ENCODE peak calls at places on chromosomes 7 and 10, in four cellular contexts. I, T, Q and N are unnamed samples.

GRCh38 chr10:43225787-43226153 is 41.1 kb downstream of the RASGEF1A start:
- DNase-seq in I (no peak), Q (peak), T (peak), N (no peak)

GRCh38 chr7:3464900-3465622 is 164.0 kb downstream of the SDK1 start:
- DNase-seq in I (no peak), Q (no peak), T (no peak), N (no peak)

GRCh38 chr10:34607894-34608293 is 207.2 kb downstream of the PARD3 start:
- DNase-seq in I (no peak), T (no peak), Q (no peak), N (no peak)

GRCh38 chr10:97547889-97548485 is 24.6 kb upstream of the ANKRD2 start:
- DNase-seq in I (no peak), T (peak), Q (no peak), N (no peak)

GRCh38 chr7:6705959-6706665 is 635 bp downstream of the ZNF12 start:
- DNase-seq in Q (no peak), I (peak), T (peak), N (peak)

GRCh38 chr7:101390901-101391301 is 28.2 kb downstream of the COL26A1 start:
- DNase-seq in Q (peak), I (peak), T (no peak), N (no peak)

GRCh38 chr7:27243340-27244163 is 950 bp downstream of the EVX1 start:
- DNase-seq in T (peak), I (peak), Q (peak), N (no peak)

GRCh38 chr10:62996925-62997324 is 136.2 kb upstream of the NRBF2 start:
- DNase-seq in T (no peak), Q (no peak), I (no peak), N (no peak)

GRCh38 chr7:101875215-101875846 is 57.9 kb downstream of the CUX1 start:
- DNase-seq in Q (no peak), T (no peak), I (no peak), N (no peak)

GRCh38 chr10:21398549-21399345 is 126.7 kb downstream of the SKIDA1 start:
- DNase-seq in Q (no peak), T (no peak), I (no peak), N (no peak)

GRCh38 chr7:2876031-2876862 is 32.1 kb upstream of the GNA12 start:
- DNase-seq in I (no peak), Q (peak), T (no peak), N (peak)

GRCh38 chr7:40836218-40836617 is 701.4 kb downstream of the SUGCT start:
- DNase-seq in T (no peak), I (no peak), Q (no peak), N (no peak)

GRCh38 chr7:98115746-98116525 is 9.3 kb downstream of the LMTK2 start:
- DNase-seq in T (no peak), I (no peak), Q (no peak), N (no peak)

GRCh38 chr10:5651086-5651764 is 15.2 kb downstream of the ASB13 start:
- DNase-seq in I (no peak), T (no peak), Q (no peak), N (no peak)

GRCh38 chr7:52355059-52355458 is 680.4 kb upstream of the POM121L12 start:
- DNase-seq in Q (peak), T (no peak), I (peak), N (no peak)

GRCh38 chr7:23294549-23295400 is 4.4 kb upstream of the MALSU1 start:
- DNase-seq in I (no peak), Q (no peak), T (no peak), N (no peak)

GRCh38 chr7:20064181-20064970 is 152.8 kb downstream of the MACC1 start:
- DNase-seq in I (peak), Q (no peak), T (no peak), N (no peak)

GRCh38 chr10:103763374-103764202 is 91.8 kb downstream of the SH3PXD2A start:
- DNase-seq in Q (no peak), T (no peak), I (no peak), N (no peak)

GRCh38 chr10:125692932-125693847 is 10.2 kb upstream of the TEX36 start:
- DNase-seq in Q (no peak), I (no peak), T (no peak), N (peak)

GRCh38 chr7:113283861-113284260 is 165.5 kb upstream of the SMIM30 start:
- DNase-seq in T (no peak), Q (no peak), I (no peak), N (no peak)

GRCh38 chr10:79434816-79435215 is 10.6 kb downstream of the ZCCHC24 start:
- DNase-seq in Q (peak), I (no peak), T (peak), N (peak)

GRCh38 chr10:48794074-48794473 is 109.4 kb downstream of the WDFY4 start:
- DNase-seq in I (no peak), T (no peak), Q (no peak), N (no peak)

GRCh38 chr10:71888623-71889387 is 37.8 kb upstream of the PSAP start:
- DNase-seq in I (peak), Q (peak), T (peak), N (peak)

GRCh38 chr10:101744267-101744666 is 31.6 kb downstream of the FGF8 start:
- DNase-seq in Q (no peak), T (no peak), I (no peak), N (no peak)

GRCh38 chr7:157940497-157940896 is 603.7 kb downstream of the DNAJB6 start:
- DNase-seq in Q (no peak), I (no peak), T (no peak), N (no peak)

GRCh38 chr10:28254290-28254985 is 48.4 kb downstream of the MPP7 start:
- DNase-seq in Q (no peak), I (no peak), T (no peak), N (peak)

GRCh38 chr10:79359816-79360498 is 12.7 kb downstream of the PPIF start:
- DNase-seq in I (no peak), T (no peak), Q (no peak), N (no peak)

GRCh38 chr10:44390585-44391072 is 5.7 kb upstream of the CXCL12 start:
- DNase-seq in Q (no peak), T (peak), I (no peak), N (peak)

GRCh38 chr10:19704544-19704943 is 111.7 kb upstream of the PLXDC2 start:
- DNase-seq in I (no peak), Q (no peak), T (no peak), N (no peak)

GRCh38 chr7:70436815-70437350 is 695.1 kb upstream of the GALNT17 start:
- DNase-seq in I (no peak), T (no peak), Q (no peak), N (no peak)

GRCh38 chr7:137760111-137760510 is 86.7 kb downstream of the DGKI start:
- DNase-seq in I (peak), Q (peak), T (no peak), N (no peak)

GRCh38 chr7:81244213-81244612 is 325.4 kb upstream of the SEMA3C start:
- DNase-seq in T (no peak), I (no peak), Q (no peak), N (no peak)

GRCh38 chr10:33520223-33520622 is 185.8 kb upstream of the NRP1 start:
- DNase-seq in T (no peak), I (no peak), Q (no peak), N (no peak)

GRCh38 chr7:96084880-96085551 is 236.9 kb downstream of the SLC25A13 start:
- DNase-seq in Q (no peak), I (no peak), T (no peak), N (no peak)

DNA sequence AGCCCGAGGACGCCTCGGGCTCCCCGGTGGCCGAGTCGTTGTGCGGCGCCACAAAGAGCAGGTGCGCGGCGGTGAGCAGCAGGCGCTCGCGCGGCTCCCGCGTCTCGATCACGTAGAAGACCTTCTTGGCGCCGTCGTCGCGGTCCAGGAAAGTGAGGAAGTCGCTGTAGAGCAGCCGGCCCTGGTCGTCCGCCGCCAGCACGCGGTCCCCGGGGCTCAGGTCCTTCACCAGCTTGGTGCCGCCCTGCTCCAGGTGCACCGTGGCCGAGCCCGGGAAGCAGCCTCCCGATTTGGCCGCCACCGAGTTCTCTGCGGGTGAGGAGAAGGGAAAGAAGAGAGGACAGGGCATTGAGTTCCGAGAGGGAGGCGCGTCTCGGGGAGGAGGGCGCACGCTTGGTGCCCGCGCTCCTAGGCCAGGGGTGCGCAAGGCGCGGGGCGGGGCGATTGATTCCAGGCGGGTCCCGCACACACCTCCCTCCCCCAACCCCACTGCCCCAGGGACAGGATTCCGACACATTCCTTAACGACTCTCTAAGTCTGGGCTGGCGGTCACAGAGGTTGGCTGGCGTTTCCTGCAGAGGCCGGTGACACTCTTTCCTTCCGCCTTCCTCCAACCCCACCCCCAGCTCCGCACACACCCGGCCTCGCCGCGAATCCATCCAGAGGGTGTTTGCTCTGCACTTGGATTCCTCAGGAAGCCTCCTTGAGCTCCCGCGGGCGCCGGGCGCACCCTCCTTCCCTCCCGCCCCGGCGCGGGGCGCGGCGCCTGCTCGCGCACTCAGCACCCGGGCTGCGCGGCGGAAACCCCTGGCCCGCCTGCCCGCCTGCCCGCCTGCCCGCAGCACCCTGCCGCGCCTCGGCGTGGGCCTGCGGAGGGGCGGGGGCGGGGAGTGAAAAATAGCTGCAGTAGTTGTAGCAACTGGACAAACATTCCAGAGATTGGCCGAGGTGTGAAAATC is 8.6 kb downstream of the SHH start:
- DNase-seq in I (peak), T (peak), Q (peak), N (peak)
- H3K4me3 ChIP-seq in I (peak), T (peak), Q (peak), N (no peak)

DNA sequence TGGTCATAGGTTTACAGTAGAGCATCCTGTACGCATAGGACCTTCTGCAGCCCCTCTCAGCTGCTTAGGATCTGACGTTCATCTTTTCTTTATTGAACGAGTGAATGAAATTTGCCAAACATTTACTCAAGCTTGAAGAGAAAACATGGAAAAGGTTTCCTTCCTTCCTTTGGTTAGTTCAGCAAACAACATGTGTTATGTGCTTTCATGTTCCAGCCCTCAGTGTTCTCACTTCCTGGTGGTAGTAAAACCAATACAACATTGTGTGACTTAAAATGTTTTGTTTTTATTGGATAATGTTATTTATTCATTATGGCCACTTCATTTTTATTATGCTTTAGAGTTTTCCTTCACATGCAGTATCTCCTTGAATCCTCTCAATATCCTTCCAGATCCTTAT is 1.4 kb upstream of the CDCA7L start:
- DNase-seq in I (no peak), T (no peak), Q (no peak), N (no peak)
- H3K4me3 ChIP-seq in I (no peak), T (no peak), Q (no peak), N (no peak)

GRCh38 chr10:31697271-31698168 is 231.1 kb downstream of the ARHGAP12 start:
- DNase-seq in Q (no peak), I (no peak), T (peak), N (peak)
- H3K4me3 ChIP-seq in Q (no peak), I (no peak), T (peak), N (peak)

GRCh38 chr10:1591742-1592141 is 145.6 kb downstream of the ADARB2 start:
- DNase-seq in I (no peak), Q (no peak), T (no peak), N (no peak)
- H3K4me3 ChIP-seq in I (no peak), Q (no peak), T (no peak), N (no peak)